ENCODE peak calls at places on chromosomes 4 and X, in seven cellular contexts. E is WTC11, X is K562, V is H1, I is A549, O is IMR-90, F is GM12878. Q is an unnamed sample.
A peak's percentile ranks its signal among the peaks of the same experiment; 100 is the strongest.

GRCh38 chrX:56782791-56783449 is 53.9 kb downstream of the NBDY start:
- DNase-seq in E (no peak), X (no peak), V (no peak), I (no peak), O (no peak), F (no peak), Q (peak; percentile 28)

GRCh38 chr4:121353213-121353612 is 27.6 kb downstream of the QRFPR start:
- DNase-seq in E (no peak), X (no peak), V (no peak), I (no peak), O (no peak), F (no peak), Q (no peak)

GRCh38 chrX:53280703-53281320 is 572 bp downstream of the IQSEC2 start:
- DNase-seq in E (no peak), X (no peak), V (no peak), I (no peak), O (peak; percentile 35), F (no peak), Q (no peak)

GRCh38 chr4:186621959-186622553 is 66.7 kb upstream of the MTNR1A start:
- DNase-seq in E (no peak), X (no peak), V (no peak), I (no peak), O (peak; percentile 95), F (no peak), Q (no peak)

GRCh38 chr4:185651137-185651677 is 115.9 kb upstream of the PDLIM3 start:
- DNase-seq in E (no peak), X (no peak), V (no peak), I (no peak), O (no peak), F (no peak), Q (no peak)

GRCh38 chrX:21943460-21944135 is 3.1 kb downstream of the SMS start:
- DNase-seq in E (no peak), X (no peak), V (no peak), I (peak; percentile 20), O (peak; percentile 92), F (no peak), Q (no peak)

GRCh38 chrX:31459361-31459760 is 387.5 kb upstream of the FTHL17 start:
- DNase-seq in E (no peak), X (no peak), V (no peak), I (no peak), O (peak; percentile 35), F (no peak), Q (no peak)

GRCh38 chrX:13128104-13128503 is 83.7 kb upstream of the FAM9C start:
- DNase-seq in E (no peak), X (no peak), V (no peak), I (no peak), O (peak; percentile 62), F (no peak), Q (no peak)

GRCh38 chr4:159075531-159075932 is 27.3 kb upstream of the RAPGEF2 start:
- DNase-seq in E (no peak), X (no peak), V (no peak), I (no peak), O (no peak), F (no peak), Q (no peak)

GRCh38 chrX:119502727-119503483 is 34.7 kb downstream of the SLC25A5 start:
- DNase-seq in E (no peak), X (no peak), V (no peak), I (peak; percentile 78), O (peak; percentile 38), F (no peak), Q (no peak)

GRCh38 chrX:23554304-23554703 is 113.0 kb upstream of the PRDX4 start:
- DNase-seq in E (no peak), X (peak; percentile 8), V (no peak), I (peak; percentile 4), O (peak; percentile 50), F (no peak), Q (peak; percentile 10)

GRCh38 chr4:37680089-37680488 is 6.1 kb downstream of the RELL1 start:
- DNase-seq in E (no peak), X (no peak), V (no peak), I (no peak), O (no peak), F (no peak), Q (no peak)

GRCh38 chr4:37674446-37674845 is 11.7 kb downstream of the RELL1 start:
- DNase-seq in E (no peak), X (no peak), V (no peak), I (no peak), O (no peak), F (no peak), Q (no peak)

GRCh38 chr4:37673523-37674192 is 12.5 kb downstream of the RELL1 start:
- DNase-seq in E (no peak), X (no peak), V (no peak), I (no peak), O (no peak), F (no peak), Q (no peak)

GRCh38 chr4:37678624-37679023 is 7.6 kb downstream of the RELL1 start:
- DNase-seq in E (no peak), X (no peak), V (no peak), I (no peak), O (no peak), F (no peak), Q (no peak)

GRCh38 chr4:37675587-37676290 is 10.4 kb downstream of the RELL1 start:
- DNase-seq in E (no peak), X (no peak), V (no peak), I (no peak), O (no peak), F (peak; percentile 85), Q (no peak)
- TF ChIP-seq USF2 in E (no peak), X (no peak), V (no peak), I (no peak), O (no peak), F (no peak), Q (no peak)

DNA sequence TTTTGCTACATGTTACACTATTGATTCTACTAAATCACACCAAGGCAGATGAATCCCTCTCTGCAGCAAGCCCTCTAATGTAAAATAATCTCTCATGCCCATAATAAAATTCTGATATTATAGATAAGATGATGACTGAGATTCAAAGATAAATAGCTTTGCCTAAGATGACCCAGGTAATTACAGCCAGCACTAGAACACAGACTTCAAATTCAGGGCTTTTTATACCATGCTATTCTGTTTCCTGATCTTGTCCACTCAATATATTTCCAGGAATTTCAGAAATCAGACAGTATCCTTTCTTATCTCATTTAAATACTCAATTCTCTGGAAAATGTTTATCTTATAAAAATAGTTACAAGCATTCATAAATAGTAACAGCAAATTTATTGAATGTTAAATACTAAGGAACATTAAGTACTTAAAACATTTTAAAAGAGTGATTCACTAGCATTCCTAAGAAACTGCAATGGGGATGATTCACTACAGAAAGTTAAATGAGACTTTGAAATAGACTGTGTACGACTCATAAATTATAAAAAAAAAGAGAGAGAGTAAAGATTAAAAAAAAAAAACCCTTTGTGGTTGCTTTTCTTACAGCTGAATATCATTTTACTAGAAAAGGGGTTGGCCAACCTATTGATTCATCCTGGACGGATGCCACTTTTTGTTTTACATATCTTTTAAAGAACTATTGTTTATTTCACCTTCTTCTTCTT is 45.8 kb upstream of the IL21 start:
- DNase-seq in E (no peak), X (no peak), V (no peak), I (peak; percentile 13), O (peak; percentile 97), F (no peak), Q (no peak)
- TF ChIP-seq USF2 in E (no peak), X (no peak), V (no peak), I (no peak), O (no peak), F (no peak), Q (no peak)

GRCh38 chrX:39519213-39519544 is 578.6 kb downstream of the BCOR start:
- DNase-seq in E (no peak), X (no peak), V (no peak), I (no peak), O (no peak), F (no peak), Q (peak; percentile 45)

GRCh38 chrX:39513836-39514235 is 583.9 kb downstream of the BCOR start:
- DNase-seq in E (no peak), X (no peak), V (no peak), I (peak; percentile 3), O (no peak), F (no peak), Q (no peak)

GRCh38 chrX:39518451-39519212 is 579.1 kb downstream of the BCOR start:
- DNase-seq in E (no peak), X (no peak), V (no peak), I (no peak), O (no peak), F (no peak), Q (peak; percentile 55)

GRCh38 chrX:39516399-39516798 is 581.4 kb downstream of the BCOR start:
- DNase-seq in E (no peak), X (no peak), V (no peak), I (no peak), O (no peak), F (no peak), Q (peak; percentile 30)

DNA sequence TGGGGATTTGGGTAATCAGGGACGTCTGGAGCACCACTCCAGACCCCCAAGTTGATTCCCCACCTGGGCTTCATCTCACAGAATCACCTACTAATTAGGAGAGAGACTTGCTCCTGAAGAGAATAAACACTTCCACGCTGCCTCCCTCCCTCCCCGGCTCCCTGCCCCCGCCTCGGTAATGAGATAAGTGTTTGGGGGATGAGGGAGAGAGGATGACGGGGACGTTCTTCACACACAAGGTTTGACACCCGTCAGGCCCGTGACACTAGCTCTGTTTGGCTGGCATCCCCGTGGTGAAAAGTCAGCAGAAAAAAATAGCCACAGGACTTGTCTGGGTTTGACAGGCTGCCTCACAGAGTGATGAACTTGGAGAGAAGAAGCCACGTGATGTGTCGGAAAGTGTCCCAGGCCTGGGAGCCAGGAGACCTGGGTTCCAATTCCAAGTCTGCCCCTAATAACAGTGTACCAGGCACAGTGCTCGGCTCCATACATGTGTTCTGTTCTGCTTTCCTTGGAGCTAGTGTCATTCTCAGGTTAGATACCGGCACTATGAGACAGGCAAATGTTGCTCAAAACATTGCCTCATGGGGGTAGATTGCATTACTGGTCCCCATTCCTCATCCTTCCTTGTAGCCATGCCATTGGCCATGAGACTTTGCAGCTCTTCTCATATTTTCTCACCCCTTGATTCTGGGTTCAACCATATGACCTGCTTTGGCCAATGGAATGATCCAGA is 578.0 kb downstream of the BCOR start:
- DNase-seq in E (no peak), X (peak; percentile 22), V (no peak), I (no peak), O (no peak), F (no peak), Q (no peak)
- TF ChIP-seq USF2 in E (no peak), X (no peak), V (no peak), I (no peak), O (no peak), F (no peak), Q (no peak)

GRCh38 chrX:140933874-140934655 is 68.3 kb upstream of the SPANXB1 start:
- DNase-seq in E (no peak), X (no peak), V (no peak), I (no peak), O (no peak), F (no peak), Q (no peak)
- TF ChIP-seq USF2 in E (no peak), X (no peak), V (no peak), I (no peak), O (no peak), F (no peak), Q (no peak)

DNA sequence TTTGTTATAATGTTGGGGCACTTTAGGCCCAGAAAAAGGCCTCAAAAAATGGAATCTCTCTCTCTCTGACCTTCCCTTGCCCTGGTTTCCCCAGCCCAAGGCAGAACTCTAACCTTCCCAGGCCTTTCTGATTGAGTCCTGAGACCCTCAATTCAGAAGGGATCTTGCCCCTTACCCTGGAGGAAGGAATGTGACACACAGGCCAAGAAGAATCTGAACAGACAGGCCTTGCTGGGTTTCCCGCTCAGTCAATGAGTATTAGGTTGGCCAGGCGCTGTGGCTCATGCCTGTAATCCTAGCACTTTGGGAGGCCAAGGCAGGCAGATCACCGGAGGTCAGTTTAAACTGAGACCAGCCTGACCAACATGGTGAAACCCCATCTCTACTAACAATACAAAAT is 27.6 kb downstream of the ELOVL6 start:
- DNase-seq in E (peak; percentile 17), X (no peak), V (no peak), I (no peak), O (no peak), F (no peak), Q (no peak)
- TF ChIP-seq USF2 in E (no peak), X (no peak), V (no peak), I (no peak), O (no peak), F (no peak), Q (no peak)

Q was measured in SK-N-SH.